ENCODE peak calls at places on chromosomes 5 and 9, in seven cellular contexts. Z is H1, R is HepG2, S is HCT116, E is GM12878, C is K562, O is SK-N-SH. D is an unnamed sample.

GRCh38 chr9:16309350-16310271 is 560.9 kb downstream of the BNC2 start:
- DNase-seq in Z (no peak), R (no peak), S (no peak), E (no peak), C (no peak), O (no peak), D (no peak)

GRCh38 chr9:74953235-74953741 is 576 bp upstream of the C9orf40 start:
- DNase-seq in Z (no peak), R (no peak), S (no peak), E (no peak), C (no peak), O (no peak), D (no peak)

GRCh38 chr5:73446631-73447233 is 1.8 kb downstream of the FOXD1 start:
- DNase-seq in Z (no peak), R (no peak), S (no peak), E (no peak), C (no peak), O (no peak), D (no peak)

GRCh38 chr9:2087500-2088313 is 72.6 kb downstream of the SMARCA2 start:
- DNase-seq in Z (no peak), R (peak), S (peak), E (peak), C (peak), O (peak), D (peak)

GRCh38 chr5:126811515-126812198 is 34.7 kb downstream of the LMNB1 start:
- DNase-seq in Z (no peak), R (no peak), S (no peak), E (no peak), C (no peak), O (no peak), D (no peak)

GRCh38 chr5:74578356-74579044 is 62.0 kb downstream of the ENC1 start:
- DNase-seq in Z (no peak), R (no peak), S (no peak), E (peak), C (no peak), O (no peak), D (no peak)

GRCh38 chr9:135147473-135147805 is 60.0 kb downstream of the OLFM1 start:
- DNase-seq in Z (no peak), R (no peak), S (no peak), E (no peak), C (no peak), O (no peak), D (no peak)

GRCh38 chr5:126365446-126366198 is 57.6 kb upstream of the GRAMD2B start:
- DNase-seq in Z (no peak), R (peak), S (no peak), E (no peak), C (no peak), O (no peak), D (no peak)

GRCh38 chr9:99966720-99967119 is 60.3 kb downstream of the STX17 start:
- DNase-seq in Z (peak), R (peak), S (peak), E (no peak), C (peak), O (no peak), D (no peak)

GRCh38 chr9:89522261-89522978 is 24.5 kb upstream of the SEMA4D start:
- DNase-seq in Z (no peak), R (no peak), S (no peak), E (peak), C (no peak), O (no peak), D (no peak)

GRCh38 chr5:135033866-135034185 is 202 bp downstream of the PITX1 start:
- DNase-seq in Z (no peak), R (no peak), S (no peak), E (no peak), C (no peak), O (no peak), D (no peak)

GRCh38 chr9:85900504-85901201 is 40.3 kb upstream of the NAA35 start:
- DNase-seq in Z (peak), R (no peak), S (peak), E (no peak), C (peak), O (peak), D (peak)

GRCh38 chr9:115997923-115998322 is 155.7 kb upstream of the PAPPA start:
- DNase-seq in Z (no peak), R (no peak), S (no peak), E (no peak), C (no peak), O (no peak), D (no peak)

GRCh38 chr5:55622460-55622859 is 87.7 kb upstream of the PLPP1 start:
- DNase-seq in Z (no peak), R (no peak), S (no peak), E (no peak), C (no peak), O (no peak), D (no peak)

GRCh38 chr5:118968925-118969375 is 19.4 kb downstream of the DTWD2 start:
- DNase-seq in Z (no peak), R (peak), S (no peak), E (no peak), C (no peak), O (no peak), D (no peak)

GRCh38 chr5:151619812-151620462 is 28.8 kb upstream of the FAT2 start:
- DNase-seq in Z (peak), R (no peak), S (no peak), E (no peak), C (no peak), O (no peak), D (no peak)

GRCh38 chr5:78133423-78133822 is 161.1 kb downstream of the AP3B1 start:
- DNase-seq in Z (no peak), R (no peak), S (no peak), E (no peak), C (no peak), O (no peak), D (no peak)

GRCh38 chr5:73030995-73031394 is 75.2 kb downstream of the FCHO2 start:
- DNase-seq in Z (no peak), R (peak), S (peak), E (no peak), C (no peak), O (peak), D (no peak)

GRCh38 chr5:174295736-174296481 is 250.4 kb downstream of the NSG2 start:
- DNase-seq in Z (no peak), R (no peak), S (no peak), E (no peak), C (no peak), O (no peak), D (no peak)

GRCh38 chr5:149759563-149759962 is 29.5 kb downstream of the PPARGC1B start:
- DNase-seq in Z (no peak), R (no peak), S (no peak), E (no peak), C (no peak), O (no peak), D (no peak)

GRCh38 chr5:95564450-95564849 is 9.5 kb downstream of the ARSK start:
- DNase-seq in Z (no peak), R (no peak), S (no peak), E (no peak), C (no peak), O (no peak), D (no peak)

GRCh38 chr5:172717481-172718195 is 53.4 kb downstream of the DUSP1 start:
- DNase-seq in Z (no peak), R (no peak), S (no peak), E (no peak), C (no peak), O (no peak), D (no peak)

GRCh38 chr9:133117271-133118178 is 3.5 kb downstream of the RALGDS start:
- DNase-seq in Z (no peak), R (no peak), S (no peak), E (no peak), C (no peak), O (peak), D (no peak)

GRCh38 chr5:170468633-170469032 is 35.2 kb upstream of the KCNIP1 start:
- DNase-seq in Z (no peak), R (no peak), S (no peak), E (no peak), C (no peak), O (no peak), D (no peak)

GRCh38 chr5:171207256-171207866 is 101.7 kb upstream of the TLX3 start:
- DNase-seq in Z (peak), R (peak), S (peak), E (no peak), C (peak), O (peak), D (peak)

GRCh38 chr5:83540105-83540504 is 68.6 kb downstream of the VCAN start:
- DNase-seq in Z (no peak), R (no peak), S (no peak), E (no peak), C (no peak), O (no peak), D (no peak)

GRCh38 chr5:154690488-154690887 is 64.7 kb upstream of the LARP1 start:
- DNase-seq in Z (no peak), R (no peak), S (no peak), E (no peak), C (no peak), O (no peak), D (no peak)

GRCh38 chr5:39757121-39757520 is 332.3 kb upstream of the DAB2 start:
- DNase-seq in Z (no peak), R (no peak), S (no peak), E (no peak), C (no peak), O (no peak), D (no peak)

GRCh38 chr9:137028281-137029057 is 432 bp upstream of the ABCA2 start:
- DNase-seq in Z (no peak), R (no peak), S (no peak), E (no peak), C (peak), O (peak), D (no peak)

GRCh38 chr9:93463638-93464248 is 10.4 kb upstream of the FAM120AOS start:
- DNase-seq in Z (no peak), R (no peak), S (no peak), E (no peak), C (no peak), O (no peak), D (no peak)

GRCh38 chr5:66010476-66010875 is 84.1 kb downstream of the ERBIN start:
- DNase-seq in Z (no peak), R (no peak), S (no peak), E (peak), C (no peak), O (no peak), D (peak)

GRCh38 chr5:66012271-66012670 is 85.9 kb downstream of the ERBIN start:
- DNase-seq in Z (no peak), R (no peak), S (no peak), E (peak), C (no peak), O (no peak), D (no peak)

GRCh38 chr5:66013906-66014305 is 87.5 kb downstream of the ERBIN start:
- DNase-seq in Z (no peak), R (no peak), S (no peak), E (no peak), C (no peak), O (no peak), D (no peak)

GRCh38 chr5:66015296-66015960 is 89.1 kb downstream of the ERBIN start:
- DNase-seq in Z (no peak), R (no peak), S (no peak), E (no peak), C (no peak), O (no peak), D (no peak)
- TF ChIP-seq SIN3A in Z (no peak), R (no peak), S (no peak), E (no peak), C (no peak), O (no peak), D (no peak)

DNA sequence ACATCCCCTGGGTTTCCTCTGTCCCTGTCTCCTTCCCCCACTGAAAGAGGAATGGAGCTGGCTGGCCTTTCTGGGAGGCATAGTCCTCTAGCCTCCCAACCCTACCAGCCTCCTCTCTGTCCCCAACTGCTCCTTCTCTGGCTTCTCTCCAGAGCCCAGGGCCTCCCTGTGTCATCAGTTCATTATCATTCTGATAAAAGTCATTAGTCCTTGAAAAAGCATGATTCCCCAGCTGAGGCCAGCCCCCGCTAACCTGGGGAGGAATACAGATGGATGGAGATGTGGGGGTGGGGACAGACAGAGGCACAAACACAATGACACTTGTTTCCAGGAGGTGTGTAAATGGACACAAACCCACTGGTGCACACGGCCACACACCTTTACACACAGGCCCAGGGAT is 73.6 kb upstream of the HSPA9 start:
- DNase-seq in Z (no peak), R (no peak), S (no peak), E (no peak), C (no peak), O (peak), D (no peak)
- TF ChIP-seq SIN3A in Z (no peak), R (no peak), S (no peak), E (no peak), C (no peak), O (no peak), D (no peak)

GRCh38 chr5:147339313-147339712 is 104.5 kb downstream of the STK32A start:
- DNase-seq in Z (no peak), R (no peak), S (no peak), E (no peak), C (no peak), O (no peak), D (no peak)

GRCh38 chr5:147332643-147333042 is 97.8 kb downstream of the STK32A start:
- DNase-seq in Z (no peak), R (no peak), S (no peak), E (peak), C (no peak), O (no peak), D (no peak)

GRCh38 chr5:147341382-147341781 is 106.6 kb downstream of the STK32A start:
- DNase-seq in Z (no peak), R (no peak), S (no peak), E (no peak), C (no peak), O (no peak), D (no peak)

GRCh38 chr5:147336871-147337270 is 102.0 kb downstream of the STK32A start:
- DNase-seq in Z (no peak), R (no peak), S (no peak), E (no peak), C (no peak), O (no peak), D (no peak)
- TF ChIP-seq SIN3A in Z (no peak), R (no peak), S (no peak), E (no peak), C (no peak), O (no peak), D (no peak)

DNA sequence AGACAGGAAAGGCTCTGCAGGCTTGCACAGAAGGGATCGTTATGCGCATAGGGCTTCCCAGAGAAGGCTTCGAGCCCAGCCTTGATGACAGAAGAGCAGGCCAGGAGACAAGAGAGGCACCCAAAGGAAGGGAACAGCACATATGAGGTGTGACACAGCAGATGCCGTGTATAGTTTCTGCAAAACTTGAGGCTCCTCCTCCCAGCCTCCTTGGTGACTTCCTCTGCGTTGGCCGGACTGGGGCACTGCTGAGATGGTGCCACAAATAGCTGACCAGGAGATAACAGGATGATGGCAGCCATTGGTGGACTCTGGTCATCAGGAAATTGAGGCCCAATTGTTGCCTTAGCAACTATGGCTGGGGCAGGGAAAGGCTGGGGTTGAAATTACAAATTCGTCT is 4.9 kb upstream of the ZNF79 start:
- DNase-seq in Z (no peak), R (no peak), S (no peak), E (no peak), C (no peak), O (no peak), D (no peak)
- TF ChIP-seq SIN3A in Z (no peak), R (no peak), S (no peak), E (no peak), C (no peak), O (no peak), D (no peak)

GRCh38 chr9:3647652-3648051 is 121.9 kb upstream of the RFX3 start:
- DNase-seq in Z (no peak), R (no peak), S (no peak), E (no peak), C (no peak), O (no peak), D (no peak)

GRCh38 chr9:3648266-3648665 is 122.5 kb upstream of the RFX3 start:
- DNase-seq in Z (no peak), R (no peak), S (no peak), E (no peak), C (no peak), O (no peak), D (no peak)

GRCh38 chr9:3646226-3646625 is 120.4 kb upstream of the RFX3 start:
- DNase-seq in Z (no peak), R (no peak), S (no peak), E (no peak), C (no peak), O (no peak), D (no peak)

GRCh38 chr9:3650994-3651622 is 125.3 kb upstream of the RFX3 start:
- DNase-seq in Z (no peak), R (no peak), S (no peak), E (peak), C (no peak), O (no peak), D (no peak)

DNA sequence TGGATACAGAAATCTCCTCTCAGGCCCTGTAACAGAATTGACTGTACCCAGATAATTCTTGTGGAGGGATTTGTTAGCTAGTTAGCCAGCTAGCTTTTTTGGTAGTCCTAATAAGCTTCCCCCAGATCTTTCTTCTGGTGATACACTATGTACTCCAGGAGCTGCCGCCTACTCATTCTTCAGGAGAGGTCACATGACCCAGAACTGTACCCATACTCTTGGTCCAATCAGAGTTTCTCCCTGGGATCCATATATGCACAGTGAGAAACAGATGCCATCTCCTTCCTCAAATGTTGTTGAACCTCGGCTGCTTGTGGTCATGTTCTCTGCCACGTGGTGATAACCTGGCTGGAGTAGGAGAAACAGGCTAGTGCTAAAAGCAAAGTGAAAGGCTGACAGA is 122.9 kb upstream of the RFX3 start:
- DNase-seq in Z (no peak), R (no peak), S (no peak), E (no peak), C (no peak), O (no peak), D (no peak)
- TF ChIP-seq SIN3A in Z (no peak), R (no peak), S (no peak), E (no peak), C (no peak), O (no peak), D (no peak)

DNA sequence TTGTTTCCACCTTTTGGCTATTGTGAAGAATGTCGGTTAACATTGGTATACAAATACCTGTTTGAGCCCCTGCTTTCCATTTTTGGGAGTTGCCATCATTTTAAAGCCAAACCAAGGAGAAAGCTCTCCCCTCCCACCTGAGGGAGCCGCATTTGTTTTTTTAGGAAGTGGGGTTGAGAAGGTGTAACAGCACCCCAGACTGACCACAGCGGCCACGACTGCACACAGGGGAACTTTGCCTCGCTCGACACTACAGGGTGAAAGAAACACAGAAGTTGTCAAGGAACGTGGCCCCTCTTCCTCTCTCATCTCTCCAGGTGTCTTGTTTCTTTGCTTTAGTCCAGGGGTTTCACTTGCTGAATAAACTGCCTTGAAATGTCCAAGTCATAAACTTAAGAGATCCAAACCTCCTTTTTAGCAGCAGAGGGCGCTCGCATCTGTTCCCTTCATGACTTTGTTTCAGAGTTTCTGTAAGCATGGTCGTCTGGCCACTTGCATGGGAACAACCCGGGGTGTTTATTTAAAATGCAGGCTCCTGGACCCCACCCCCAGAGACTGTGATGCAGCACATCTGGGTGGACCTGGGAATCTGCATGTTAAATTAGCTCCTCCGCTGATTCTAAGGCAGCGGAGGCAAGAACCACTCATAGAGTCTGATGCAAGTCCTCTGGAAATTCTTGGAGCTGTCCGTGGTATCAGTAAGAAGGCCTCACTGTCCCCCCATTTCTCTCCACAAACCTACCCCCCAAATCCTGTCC is 2.1 kb upstream of the TTLL11 start:
- DNase-seq in Z (no peak), R (peak), S (peak), E (no peak), C (peak), O (peak), D (peak)
- TF ChIP-seq SIN3A in Z (no peak), R (no peak), S (peak), E (no peak), C (no peak), O (no peak), D (no peak)

DNA sequence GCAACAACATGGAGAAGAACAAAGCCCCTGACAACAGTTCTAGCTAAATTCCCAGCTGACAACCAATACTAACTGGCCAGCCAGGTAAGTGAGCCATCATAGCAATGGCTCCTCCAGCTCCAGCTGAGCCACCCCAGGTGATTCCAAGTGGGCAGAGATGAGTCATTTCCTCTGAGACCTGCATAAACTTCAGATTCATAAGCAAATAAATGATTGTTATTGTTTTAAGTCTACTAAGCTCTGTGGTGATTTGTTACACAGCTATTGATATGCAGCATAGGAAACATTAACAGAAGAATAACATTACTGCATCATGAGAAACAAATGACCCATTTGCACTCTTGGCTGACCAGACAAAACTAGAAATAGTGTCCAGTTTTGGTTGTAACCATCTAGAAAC is 60.3 kb downstream of the TTC39B start:
- DNase-seq in Z (no peak), R (no peak), S (peak), E (no peak), C (no peak), O (no peak), D (no peak)
- TF ChIP-seq SIN3A in Z (no peak), R (no peak), S (no peak), E (no peak), C (no peak), O (no peak), D (no peak)

D was measured in Panc1.